ENCODE peak calls at places on chromosomes 7 and 10, in six cellular contexts. L, O, E, F, H and S are unnamed samples.

GRCh38 chr7:106064836-106065559 is 47.1 kb downstream of the SYPL1 start:
- DNase-seq in L (peak; percentile 88), O (no peak), E (peak; percentile 97), F (peak; percentile 68), H (peak; percentile 87), S (no peak)

GRCh38 chr10:63763744-63764143 is 242.5 kb downstream of the REEP3 start:
- DNase-seq in L (no peak), E (no peak), F (peak; percentile 57), H (no peak), O (no peak), S (no peak)

GRCh38 chr7:25707733-25708132 is 444.3 kb upstream of the NFE2L3 start:
- DNase-seq in O (no peak), L (no peak), H (no peak), E (no peak), F (peak; percentile 63), S (no peak)

GRCh38 chr10:120997313-120998102 is 146.3 kb downstream of the WDR11 start:
- DNase-seq in O (no peak), L (no peak), F (no peak), H (no peak), E (no peak), S (no peak)

GRCh38 chr10:123154943-123155505 is 822 bp downstream of the BUB3 start:
- DNase-seq in F (peak; percentile 19), L (no peak), O (no peak), H (no peak), E (no peak), S (no peak)

GRCh38 chr10:104317195-104318095 is 20.8 kb downstream of the ITPRIP start:
- DNase-seq in L (no peak), F (peak; percentile 65), E (peak; percentile 78), H (peak; percentile 53), O (no peak), S (no peak)

GRCh38 chr10:470339-471003 is 219.0 kb downstream of the DIP2C start:
- DNase-seq in H (no peak), F (no peak), O (peak; percentile 22), E (no peak), L (no peak), S (no peak)

GRCh38 chr7:14936530-14936929 is 34.0 kb upstream of the DGKB start:
- DNase-seq in H (no peak), F (no peak), O (no peak), E (peak; percentile 68), L (no peak), S (no peak)

GRCh38 chr7:50472427-50472826 is 22.3 kb upstream of the FIGNL1 start:
- DNase-seq in H (no peak), L (no peak), O (no peak), F (no peak), E (no peak), S (no peak)

GRCh38 chr7:77893813-77894212 is 95.2 kb downstream of the PHTF2 start:
- DNase-seq in F (no peak), O (no peak), L (no peak), E (no peak), H (no peak), S (no peak)

GRCh38 chr7:114652041-114652440 is 237.4 kb downstream of the FOXP2 start:
- DNase-seq in O (no peak), F (no peak), L (no peak), H (no peak), E (no peak), S (no peak)

GRCh38 chr10:64174666-64175265 is 653.6 kb downstream of the REEP3 start:
- DNase-seq in F (no peak), H (no peak), L (no peak), E (no peak), O (no peak), S (no peak)

GRCh38 chr10:43045631-43046287 is 31.1 kb upstream of the RET start:
- DNase-seq in H (peak; percentile 14), L (no peak), E (peak; percentile 46), O (no peak), F (no peak), S (no peak)

GRCh38 chr7:47153076-47153475 is 428.8 kb downstream of the TNS3 start:
- DNase-seq in L (no peak), O (no peak), F (peak; percentile 96), E (no peak), H (peak; percentile 47), S (no peak)

GRCh38 chr10:17119845-17120244 is 9.8 kb downstream of the CUBN start:
- DNase-seq in L (no peak), O (no peak), H (no peak), E (no peak), F (no peak), S (no peak)

GRCh38 chr7:125412890-125413665 is 483.5 kb upstream of the POT1 start:
- DNase-seq in H (no peak), L (no peak), F (no peak), O (no peak), E (no peak), S (no peak)

GRCh38 chr10:96442017-96442643 is 71.6 kb downstream of the TLL2 start:
- DNase-seq in H (no peak), F (no peak), E (no peak), L (no peak), O (no peak), S (no peak)

GRCh38 chr10:70664702-70665195 is 7.6 kb upstream of the ADAMTS14 start:
- DNase-seq in E (peak; percentile 62), H (no peak), O (no peak), L (no peak), F (peak; percentile 99), S (no peak)

GRCh38 chr7:70915067-70915466 is 216.9 kb upstream of the GALNT17 start:
- DNase-seq in O (no peak), E (no peak), F (no peak), H (no peak), L (no peak), S (no peak)

GRCh38 chr10:92241158-92241500 is 49.7 kb downstream of the CPEB3 start:
- DNase-seq in F (no peak), L (no peak), O (no peak), H (no peak), E (no peak), S (no peak)

GRCh38 chr7:73906874-73907273 is 45.9 kb downstream of the TMEM270 start:
- DNase-seq in L (peak; percentile 22), O (no peak), F (no peak), E (peak; percentile 45), H (no peak), S (no peak)

GRCh38 chr10:1242975-1243374 is 186.8 kb downstream of the WDR37 start:
- DNase-seq in O (no peak), H (no peak), E (no peak), L (no peak), F (no peak), S (no peak)

GRCh38 chr7:23347007-23347681 is 48.0 kb downstream of the MALSU1 start:
- DNase-seq in E (no peak), O (no peak), L (no peak), H (no peak), F (no peak), S (no peak)

GRCh38 chr10:53135213-53135896 is 362.8 kb upstream of the MBL2 start:
- DNase-seq in L (no peak), E (no peak), H (no peak), O (no peak), F (no peak), S (no peak)

GRCh38 chr7:117312593-117312992 is 10.3 kb downstream of the WNT2 start:
- DNase-seq in E (no peak), L (no peak), F (no peak), H (no peak), O (no peak), S (no peak)

GRCh38 chr10:72276013-72276387 is 2.3 kb downstream of the DDIT4 start:
- DNase-seq in H (no peak), F (no peak), O (no peak), E (no peak), L (no peak), S (no peak)

GRCh38 chr7:28686418-28686800 is 271.7 kb downstream of the TRIL start:
- DNase-seq in L (no peak), E (no peak), F (peak; percentile 68), O (no peak), H (no peak), S (no peak)

GRCh38 chr7:45183711-45184210 is 26.2 kb downstream of the RAMP3 start:
- DNase-seq in L (no peak), E (peak; percentile 40), F (no peak), H (no peak), O (no peak), S (no peak)

GRCh38 chr7:7972128-7972527 is 3.5 kb downstream of the GLCCI1 start:
- DNase-seq in H (no peak), O (no peak), L (no peak), E (no peak), F (no peak), S (no peak)

DNA sequence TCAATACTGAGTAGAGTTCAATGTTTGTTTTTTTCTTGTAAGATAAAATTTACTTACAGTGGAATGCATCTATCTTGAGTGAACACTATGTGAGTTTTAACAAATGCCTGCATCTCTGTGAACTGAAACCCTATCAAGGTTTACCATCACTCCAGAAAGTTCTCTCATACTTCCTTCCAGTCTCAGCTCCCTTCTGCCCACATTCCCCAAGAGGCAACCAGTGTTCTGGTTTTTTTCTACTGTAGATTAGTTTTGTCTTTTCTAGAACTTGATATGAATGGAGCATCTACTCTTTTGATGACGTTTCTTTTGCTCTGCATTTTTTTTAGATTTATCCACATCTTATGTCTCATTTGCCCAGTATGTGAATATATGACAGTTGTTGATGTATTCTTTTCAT is 17.1 kb downstream of the WIPI2 start:
- DNase-seq in O (no peak), E (no peak), H (no peak), L (no peak), F (no peak), S (no peak)
- H3K36me3 ChIP-seq in O (peaks cover 14% of the 10 kb centered on the region), E (no peaks in the 10 kb centered on the region), H (peaks cover 75% of the 10 kb centered on the region), L (peaks cover 74% of the 10 kb centered on the region), F (peaks cover 38% of the 10 kb centered on the region), S (peaks cover 2% of the 10 kb centered on the region)

DNA sequence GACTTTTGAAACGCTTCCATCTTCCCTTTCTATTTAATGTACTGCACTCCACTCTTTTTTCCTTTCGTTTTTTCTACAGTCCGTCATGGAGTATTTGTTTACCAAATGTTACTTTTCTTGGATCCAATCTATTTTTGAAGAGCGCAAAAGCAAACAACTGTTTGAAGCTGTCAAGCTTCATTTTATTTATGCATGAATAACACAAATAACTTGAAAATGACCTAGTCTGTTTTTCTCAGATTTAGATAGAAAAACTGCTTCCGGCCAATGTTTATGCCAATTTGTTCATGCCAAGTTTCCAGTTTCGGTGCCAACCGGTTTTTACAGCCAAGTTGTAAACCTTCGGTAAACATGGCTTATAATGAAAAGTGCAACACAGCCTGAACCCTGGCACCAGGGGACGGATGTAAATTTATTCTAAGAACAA is 150.9 kb upstream of the KLF6 start:
- DNase-seq in H (peak; percentile 38), L (no peak), O (no peak), E (no peak), F (no peak), S (no peak)
- H3K27ac ChIP-seq in H (peak overlapping the region; percentile 82), L (peak overlapping the region; percentile 56), O (no peak overlapping the region), E (peak overlapping the region; percentile 75), F (peak overlapping the region; percentile 91), S (peak overlapping the region; percentile 81)

DNA sequence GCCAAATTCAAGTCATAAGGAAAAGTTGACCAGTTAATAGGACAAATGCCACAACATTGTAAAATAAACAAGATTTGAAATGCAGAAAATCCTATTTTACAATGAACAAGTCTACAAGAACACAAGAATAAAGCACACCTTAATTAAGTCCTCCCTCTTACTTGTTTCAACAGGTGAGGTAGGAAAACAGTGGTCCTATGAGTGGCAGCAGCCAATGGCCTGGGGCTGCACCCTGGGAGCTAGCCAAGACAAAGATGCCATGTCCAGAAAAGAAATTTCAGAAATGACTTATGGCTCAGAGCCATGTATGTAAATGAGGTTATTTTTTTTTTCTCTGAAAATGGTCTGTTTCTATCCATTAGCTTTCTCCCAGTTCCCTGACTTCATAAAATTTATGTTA is 14.3 kb downstream of the KLLN start:
- DNase-seq in O (no peak), L (no peak), E (no peak), H (no peak), F (no peak), S (no peak)
- H3K36me3 ChIP-seq in O (no peaks in the 10 kb centered on the region), L (no peaks in the 10 kb centered on the region), E (no peaks in the 10 kb centered on the region), H (no peaks in the 10 kb centered on the region), F (no peaks in the 10 kb centered on the region), S (no peaks in the 10 kb centered on the region)

GRCh38 chr7:90705391-90706066 is 109.4 kb downstream of the CDK14 start:
- DNase-seq in H (no peak), O (no peak), L (no peak), F (no peak), E (no peak), S (no peak)
- H3K27ac ChIP-seq in H (no peak overlapping the region), O (no peak overlapping the region), L (no peak overlapping the region), F (no peak overlapping the region), E (no peak overlapping the region), S (no peak overlapping the region)